ENCODE peak calls at places on chromosomes 2 and 18, in five cellular contexts. One of them, this sample, is unnamed.

GRCh38 chr2:44087714-44088092 is 81.0 kb upstream of the PPM1B start:
- DNase-seq in tibial nerve: no peak
- DNase-seq in HepG2: peak; percentile 22
- DNase-seq in A549: no peak
- DNase-seq in K562: no peak
- DNase-seq in this sample: no peak

GRCh38 chr2:113877651-113878594 is 12.0 kb upstream of the ACTR3 start:
- DNase-seq in HepG2: peak; percentile 76
- DNase-seq in K562: peak; percentile 46
- DNase-seq in A549: peak; percentile 40
- DNase-seq in tibial nerve: no peak
- DNase-seq in this sample: no peak

GRCh38 chr2:81324046-81324445 is 1019.5 kb upstream of the LRRTM1 start:
- DNase-seq in K562: no peak
- DNase-seq in A549: peak; percentile 5
- DNase-seq in HepG2: peak; percentile 16
- DNase-seq in tibial nerve: no peak
- DNase-seq in this sample: no peak

GRCh38 chr2:11646530-11646929 is 23.5 kb downstream of the NTSR2 start:
- DNase-seq in HepG2: no peak
- DNase-seq in tibial nerve: no peak
- DNase-seq in A549: no peak
- DNase-seq in K562: no peak
- DNase-seq in this sample: no peak

GRCh38 chr18:45437399-45437798 is 177.9 kb upstream of the SLC14A2 start:
- DNase-seq in K562: no peak
- DNase-seq in tibial nerve: no peak
- DNase-seq in A549: no peak
- DNase-seq in HepG2: no peak
- DNase-seq in this sample: no peak

GRCh38 chr2:158489366-158490112 is 32.8 kb downstream of the PKP4 start:
- DNase-seq in HepG2: no peak
- DNase-seq in tibial nerve: no peak
- DNase-seq in A549: no peak
- DNase-seq in K562: no peak
- DNase-seq in this sample: no peak

GRCh38 chr2:86482034-86482433 is 40.9 kb downstream of the KDM3A start:
- DNase-seq in HepG2: no peak
- DNase-seq in tibial nerve: no peak
- DNase-seq in K562: no peak
- DNase-seq in A549: no peak
- DNase-seq in this sample: no peak

GRCh38 chr2:223262946-223263345 is 211.0 kb downstream of the KCNE4 start:
- DNase-seq in HepG2: no peak
- DNase-seq in tibial nerve: no peak
- DNase-seq in K562: no peak
- DNase-seq in A549: peak; percentile 22
- DNase-seq in this sample: no peak

GRCh38 chr2:222518570-222519381 is 94.4 kb downstream of the SGPP2 start:
- DNase-seq in HepG2: no peak
- DNase-seq in A549: no peak
- DNase-seq in K562: no peak
- DNase-seq in tibial nerve: peak; percentile 36
- DNase-seq in this sample: no peak

GRCh38 chr2:219299372-219299760 is 9.8 kb downstream of the PTPRN start:
- DNase-seq in tibial nerve: no peak
- DNase-seq in HepG2: no peak
- DNase-seq in K562: no peak
- DNase-seq in A549: no peak
- DNase-seq in this sample: no peak

GRCh38 chr2:43158259-43158880 is 68.0 kb downstream of the ZFP36L2 start:
- DNase-seq in HepG2: peak; percentile 74
- DNase-seq in K562: no peak
- DNase-seq in A549: peak; percentile 88
- DNase-seq in tibial nerve: peak; percentile 53
- DNase-seq in this sample: no peak

GRCh38 chr2:163735692-163736432 is at the start of gene FIGN:
- DNase-seq in A549: peak; percentile 81
- DNase-seq in tibial nerve: peak; percentile 65
- DNase-seq in K562: no peak
- DNase-seq in HepG2: peak; percentile 75
- DNase-seq in this sample: peak; percentile 94

GRCh38 chr2:142897807-142898206 is 20.3 kb downstream of the KYNU start:
- DNase-seq in A549: no peak
- DNase-seq in HepG2: no peak
- DNase-seq in tibial nerve: no peak
- DNase-seq in K562: no peak
- DNase-seq in this sample: no peak

GRCh38 chr2:201151127-201152074 is 31.5 kb upstream of the CASP10 start:
- DNase-seq in K562: no peak
- DNase-seq in A549: peak; percentile 85
- DNase-seq in tibial nerve: no peak
- DNase-seq in HepG2: peak; percentile 39
- DNase-seq in this sample: no peak

GRCh38 chr2:55842009-55842408 is 81.6 kb downstream of the EFEMP1 start:
- DNase-seq in A549: peak; percentile 92
- DNase-seq in HepG2: no peak
- DNase-seq in tibial nerve: no peak
- DNase-seq in K562: no peak
- DNase-seq in this sample: no peak

GRCh38 chr2:72132981-72133720 is 14.5 kb downstream of the CYP26B1 start:
- DNase-seq in A549: no peak
- DNase-seq in tibial nerve: no peak
- DNase-seq in K562: no peak
- DNase-seq in HepG2: no peak
- DNase-seq in this sample: no peak

GRCh38 chr2:7593286-7593685 is 676.1 kb downstream of the RNF144A start:
- DNase-seq in tibial nerve: no peak
- DNase-seq in A549: no peak
- DNase-seq in K562: peak; percentile 7
- DNase-seq in HepG2: no peak
- DNase-seq in this sample: no peak

GRCh38 chr18:77151791-77152517 is 19.4 kb upstream of the MBP start:
- DNase-seq in A549: no peak
- DNase-seq in HepG2: no peak
- DNase-seq in K562: no peak
- DNase-seq in tibial nerve: no peak
- DNase-seq in this sample: no peak

GRCh38 chr2:150570712-150571111 is 83.2 kb upstream of the RND3 start:
- DNase-seq in HepG2: no peak
- DNase-seq in A549: peak; percentile 68
- DNase-seq in tibial nerve: no peak
- DNase-seq in K562: no peak
- DNase-seq in this sample: no peak

GRCh38 chr2:128269358-128270305 is 49.0 kb downstream of the HS6ST1 start:
- DNase-seq in A549: no peak
- DNase-seq in HepG2: no peak
- DNase-seq in tibial nerve: no peak
- DNase-seq in K562: no peak
- DNase-seq in this sample: no peak
- TF ChIP-seq EP300 in A549: no peak
- TF ChIP-seq EP300 in HepG2: no peak
- TF ChIP-seq EP300 in tibial nerve: no peak
- TF ChIP-seq EP300 in K562: no peak
- TF ChIP-seq EP300 in this sample: no peak

GRCh38 chr2:9140570-9141378 is 65.8 kb upstream of the ASAP2 start:
- DNase-seq in HepG2: no peak
- DNase-seq in A549: no peak
- DNase-seq in K562: no peak
- DNase-seq in tibial nerve: no peak
- DNase-seq in this sample: no peak
- TF ChIP-seq CTCF in HepG2: peak; percentile 19
- TF ChIP-seq CTCF in A549: no peak
- TF ChIP-seq CTCF in K562: peak; percentile 5
- TF ChIP-seq CTCF in tibial nerve: no peak
- TF ChIP-seq CTCF in this sample: no peak

GRCh38 chr18:42765225-42765624 is 350.3 kb downstream of the RIT2 start:
- DNase-seq in K562: no peak
- DNase-seq in HepG2: no peak
- DNase-seq in tibial nerve: no peak
- DNase-seq in A549: no peak
- DNase-seq in this sample: no peak

GRCh38 chr18:42758851-42759250 is 356.6 kb downstream of the RIT2 start:
- DNase-seq in HepG2: no peak
- DNase-seq in tibial nerve: no peak
- DNase-seq in K562: no peak
- DNase-seq in A549: no peak
- DNase-seq in this sample: no peak

DNA sequence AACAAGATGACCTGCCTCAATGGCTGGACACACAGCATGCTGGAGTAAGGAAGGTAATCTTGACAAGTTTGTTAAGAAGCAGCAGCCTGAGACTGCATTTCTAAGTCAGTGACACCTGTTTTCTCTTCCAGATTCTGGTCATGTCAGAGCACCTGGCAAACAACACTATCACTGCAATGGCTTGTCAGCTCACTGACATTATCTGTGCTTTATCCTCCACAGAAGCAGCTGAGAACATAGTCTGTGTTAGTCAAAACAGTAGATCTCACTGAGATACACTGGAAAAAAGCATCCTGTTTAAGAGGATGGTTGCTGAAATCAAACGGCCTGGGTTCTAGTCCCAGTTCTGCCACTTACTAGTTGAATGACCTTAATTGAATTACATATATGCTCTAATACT is 355.2 kb downstream of the RIT2 start:
- DNase-seq in tibial nerve: no peak
- DNase-seq in HepG2: no peak
- DNase-seq in K562: no peak
- DNase-seq in A549: no peak
- DNase-seq in this sample: no peak
- TF ChIP-seq EP300 in tibial nerve: no peak
- TF ChIP-seq EP300 in HepG2: no peak
- TF ChIP-seq EP300 in K562: no peak
- TF ChIP-seq EP300 in A549: no peak
- TF ChIP-seq EP300 in this sample: no peak

GRCh38 chr2:144519934-144520717 is at the start of gene ZEB2:
- DNase-seq in A549: peak; percentile 67
- DNase-seq in tibial nerve: peak; percentile 80
- DNase-seq in HepG2: peak; percentile 12
- DNase-seq in K562: peak; percentile 56
- DNase-seq in this sample: no peak
- TF ChIP-seq CTCF in A549: peak; percentile 22
- TF ChIP-seq CTCF in tibial nerve: peak; percentile 47
- TF ChIP-seq CTCF in HepG2: no peak
- TF ChIP-seq CTCF in K562: peak; percentile 61
- TF ChIP-seq CTCF in this sample: peak; percentile 42

GRCh38 chr2:48424356-48424755 is 105.6 kb upstream of the STON1 start:
- DNase-seq in HepG2: no peak
- DNase-seq in A549: no peak
- DNase-seq in K562: no peak
- DNase-seq in tibial nerve: no peak
- DNase-seq in this sample: no peak

GRCh38 chr2:48419884-48420511 is 110.0 kb upstream of the STON1 start:
- DNase-seq in tibial nerve: no peak
- DNase-seq in K562: no peak
- DNase-seq in HepG2: no peak
- DNase-seq in A549: no peak
- DNase-seq in this sample: no peak

GRCh38 chr2:48417843-48418838 is 111.8 kb upstream of the STON1 start:
- DNase-seq in A549: no peak
- DNase-seq in HepG2: peak; percentile 37
- DNase-seq in tibial nerve: no peak
- DNase-seq in K562: no peak
- DNase-seq in this sample: no peak

GRCh38 chr2:48423376-48423775 is 106.6 kb upstream of the STON1 start:
- DNase-seq in K562: no peak
- DNase-seq in A549: peak; percentile 48
- DNase-seq in tibial nerve: no peak
- DNase-seq in HepG2: no peak
- DNase-seq in this sample: no peak

GRCh38 chr2:48420512-48421197 is 109.3 kb upstream of the STON1 start:
- DNase-seq in A549: peak; percentile 89
- DNase-seq in K562: peak; percentile 85
- DNase-seq in HepG2: peak; percentile 80
- DNase-seq in tibial nerve: peak; percentile 88
- DNase-seq in this sample: peak; percentile 95
- TF ChIP-seq EP300 in A549: no peak
- TF ChIP-seq EP300 in K562: peak; percentile 37
- TF ChIP-seq EP300 in HepG2: no peak
- TF ChIP-seq EP300 in tibial nerve: peak; percentile 64
- TF ChIP-seq EP300 in this sample: no peak

DNA sequence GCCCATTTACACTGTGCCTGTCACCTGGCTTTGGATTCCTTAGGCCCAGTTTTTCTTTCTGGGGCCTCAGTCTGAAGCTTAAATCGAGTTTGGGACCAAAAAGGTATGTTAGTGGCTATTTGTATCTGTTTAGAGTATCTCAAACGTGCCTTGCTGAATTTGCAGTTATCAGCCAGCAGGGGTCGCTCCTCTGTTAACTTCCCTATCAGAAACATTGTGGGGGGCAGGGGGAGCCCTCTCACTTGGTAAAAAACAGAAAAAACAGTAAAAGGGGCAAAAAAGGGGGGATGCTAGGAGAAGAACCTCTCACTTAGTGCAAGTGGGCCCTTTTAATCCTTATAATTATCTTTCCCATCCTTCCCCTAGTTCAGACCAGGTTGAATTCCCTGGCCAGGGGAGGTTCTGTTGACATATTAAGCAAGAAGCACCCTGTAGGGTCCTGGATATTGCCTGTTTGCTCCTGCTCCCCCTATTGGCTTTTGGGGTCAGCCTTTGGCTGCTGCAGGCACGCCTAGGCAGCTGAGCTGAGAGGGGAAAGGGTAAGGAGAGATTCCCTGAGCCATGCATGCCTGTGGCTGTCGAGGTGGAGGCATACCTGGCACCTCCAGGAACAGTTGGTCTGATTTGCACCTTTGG is 8.8 kb upstream of the IFIH1 start:
- DNase-seq in tibial nerve: no peak
- DNase-seq in A549: no peak
- DNase-seq in HepG2: no peak
- DNase-seq in K562: peak; percentile 55
- DNase-seq in this sample: no peak
- TF ChIP-seq CTCF in tibial nerve: peak; percentile 28
- TF ChIP-seq CTCF in A549: peak; percentile 21
- TF ChIP-seq CTCF in HepG2: peak; percentile 54
- TF ChIP-seq CTCF in K562: peak; percentile 46
- TF ChIP-seq CTCF in this sample: peak; percentile 31

DNA sequence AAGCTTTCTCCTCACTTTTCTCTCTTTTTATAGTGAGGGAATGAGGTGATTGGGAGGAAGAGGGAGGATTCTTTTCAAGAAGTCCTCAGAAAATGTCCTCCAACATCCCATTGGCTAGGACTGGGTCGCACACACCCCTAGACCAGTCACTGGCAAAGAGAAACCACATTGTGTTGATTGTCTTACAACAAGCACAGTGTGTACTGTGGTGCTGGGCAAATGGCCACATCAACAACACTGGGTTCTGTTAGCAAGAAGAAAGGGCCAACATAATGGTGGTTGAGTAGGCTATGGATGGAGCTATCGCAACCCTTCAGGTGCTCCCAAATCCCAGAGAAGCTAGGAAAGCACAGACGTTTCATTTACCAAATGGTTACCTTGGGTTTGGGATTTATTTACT is 18.7 kb upstream of the PTPN4 start:
- DNase-seq in HepG2: no peak
- DNase-seq in A549: no peak
- DNase-seq in K562: no peak
- DNase-seq in tibial nerve: no peak
- DNase-seq in this sample: no peak
- TF ChIP-seq EP300 in HepG2: no peak
- TF ChIP-seq EP300 in A549: no peak
- TF ChIP-seq EP300 in K562: no peak
- TF ChIP-seq EP300 in tibial nerve: no peak
- TF ChIP-seq EP300 in this sample: no peak